ENCODE peak calls at places on chromosomes 4 and X, in ten cellular contexts. B is fibroblast of the aortic adventitia; M is D721Med; E is effector memory CD4-positive, alpha-beta T cell; I is astrocyte of the cerebellum; X is endothelial cell of umbilical vein; Y is NCI-H1105 treated with DMSO at 0.1 percent for 48 hours; F is activated CD4-positive, alpha-beta T cell treated with anti-CD3 and anti-CD28 coated beads, Interleukin-2, amount 10 ng/mL, durations not matched to agents 7 days and 5 days; W is CD14-positive monocyte; U is globus pallidus. N is an unnamed sample.

GRCh38 chrX:22203186-22203585 is 69.5 kb upstream of the CBLL2 start:
- DNase-seq in B (no peak), M (peak; percentile 15), E (no peak), I (no peak), X (no peak), Y (no peak), F (no peak), W (no peak), U (no peak), N (no peak)

GRCh38 chr4:173529505-173530325 is at the start of gene HAND2:
- DNase-seq in B (peak; percentile 92), M (no peak), E (no peak), I (no peak), X (no peak), Y (peak; percentile 73), F (no peak), W (no peak), U (no peak), N (no peak)

GRCh38 chr4:151114986-151115385 is 15.6 kb downstream of the RPS3A start:
- DNase-seq in B (peak; percentile 43), M (no peak), E (no peak), I (no peak), X (no peak), Y (no peak), F (no peak), W (no peak), U (no peak), N (no peak)

GRCh38 chr4:12889054-12889453 is 595.1 kb downstream of the RAB28 start:
- DNase-seq in B (no peak), M (no peak), E (no peak), I (no peak), X (no peak), Y (no peak), F (no peak), W (no peak), U (no peak), N (no peak)

GRCh38 chr4:26812049-26812729 is 48.5 kb upstream of the STIM2 start:
- DNase-seq in B (no peak), M (no peak), E (no peak), I (no peak), X (peak; percentile 36), Y (no peak), F (no peak), W (no peak), U (no peak), N (no peak)

GRCh38 chrX:150692837-150693781 is at the start of gene MTMR1:
- DNase-seq in B (no peak), M (peak; percentile 25), E (peak; percentile 53), I (no peak), X (peak; percentile 6), Y (peak; percentile 42), F (peak; percentile 45), W (no peak), U (no peak), N (peak; percentile 78)

GRCh38 chrX:55767100-55767499 is 49.6 kb downstream of the RRAGB start:
- DNase-seq in B (peak; percentile 72), M (no peak), E (no peak), I (peak; percentile 47), X (no peak), Y (no peak), F (no peak), W (no peak), U (no peak), N (no peak)

GRCh38 chr4:122890142-122890769 is 32.1 kb downstream of the NUDT6 start:
- DNase-seq in B (peak; percentile 94), M (no peak), E (no peak), I (no peak), X (peak; percentile 92), Y (no peak), F (no peak), W (no peak), U (no peak), N (no peak)

GRCh38 chrX:130285069-130285620 is 16.4 kb upstream of the ZNF280C start:
- DNase-seq in B (no peak), M (no peak), E (no peak), I (no peak), X (no peak), Y (no peak), F (no peak), W (no peak), U (no peak), N (no peak)

GRCh38 chrX:149871940-149872339 is 9.0 kb upstream of the MAGEA8 start:
- DNase-seq in B (no peak), M (no peak), E (peak; percentile 19), I (no peak), X (peak; percentile 1), Y (no peak), F (peak; percentile 56), W (no peak), U (no peak), N (peak; percentile 32)

GRCh38 chr4:150078996-150079581 is 844 bp downstream of the DCLK2 start:
- DNase-seq in B (peak; percentile 30), M (peak; percentile 23), E (no peak), I (no peak), X (no peak), Y (peak; percentile 52), F (peak; percentile 24), W (no peak), U (peak; percentile 17), N (peak; percentile 86)

GRCh38 chr4:187922274-187922673 is 73.3 kb upstream of the ZFP42 start:
- DNase-seq in B (no peak), M (no peak), E (no peak), I (no peak), X (no peak), Y (no peak), F (no peak), W (no peak), U (no peak), N (no peak)

GRCh38 chr4:53459548-53459947 is 82.1 kb downstream of the FIP1L1 start:
- DNase-seq in B (peak; percentile 63), M (no peak), E (no peak), I (no peak), X (peak; percentile 24), Y (no peak), F (no peak), W (no peak), U (no peak), N (no peak)

GRCh38 chrX:79336869-79337815 is 30.0 kb downstream of the ITM2A start:
- DNase-seq in B (no peak), M (no peak), E (no peak), I (no peak), X (no peak), Y (no peak), F (no peak), W (no peak), U (no peak), N (no peak)

GRCh38 chrX:133412246-133412645 is 3.0 kb downstream of the GPC4 start:
- DNase-seq in B (peak; percentile 54), M (no peak), E (no peak), I (peak; percentile 73), X (no peak), Y (no peak), F (no peak), W (no peak), U (no peak), N (no peak)

GRCh38 chrX:71053217-71053621 is 14.9 kb downstream of the SNX12 start:
- DNase-seq in B (no peak), M (no peak), E (peak; percentile 3), I (no peak), X (peak; percentile 4), Y (no peak), F (peak; percentile 22), W (no peak), U (no peak), N (no peak)

GRCh38 chr4:10554694-10555093 is 97.5 kb upstream of the ZNF518B start:
- DNase-seq in B (peak; percentile 83), M (no peak), E (peak; percentile 19), I (peak; percentile 56), X (peak; percentile 67), Y (peak; percentile 48), F (peak; percentile 55), W (no peak), U (peak; percentile 53), N (no peak)

GRCh38 chr4:169640261-169640880 is 20.0 kb downstream of the CLCN3 start:
- DNase-seq in B (peak; percentile 91), M (no peak), E (no peak), I (peak; percentile 49), X (no peak), Y (no peak), F (no peak), W (no peak), U (no peak), N (no peak)

GRCh38 chrX:118355225-118355920 is 9.5 kb downstream of the WDR44 start:
- DNase-seq in B (no peak), M (no peak), E (no peak), I (no peak), X (peak; percentile 49), Y (no peak), F (no peak), W (no peak), U (no peak), N (no peak)

GRCh38 chr4:8528713-8529112 is 51.5 kb upstream of the GPR78 start:
- DNase-seq in B (peak; percentile 32), M (no peak), E (no peak), I (peak; percentile 72), X (no peak), Y (no peak), F (no peak), W (no peak), U (no peak), N (no peak)

GRCh38 chr4:1601852-1602525 is 82.1 kb downstream of the FAM53A start:
- DNase-seq in B (no peak), M (no peak), E (no peak), I (no peak), X (no peak), Y (no peak), F (no peak), W (no peak), U (no peak), N (peak; percentile 45)

GRCh38 chr4:142402156-142402555 is 443.9 kb downstream of the INPP4B start:
- DNase-seq in B (peak; percentile 38), M (no peak), E (no peak), I (no peak), X (no peak), Y (no peak), F (no peak), W (no peak), U (no peak), N (no peak)

GRCh38 chr4:13704020-13704419 is 76.5 kb upstream of the BOD1L1 start:
- DNase-seq in B (no peak), M (no peak), E (no peak), I (no peak), X (no peak), Y (no peak), F (no peak), W (no peak), U (peak; percentile 3), N (no peak)

GRCh38 chr4:9765091-9765490 is 16.3 kb upstream of the DRD5 start:
- DNase-seq in B (peak; percentile 2), M (no peak), E (no peak), I (no peak), X (peak; percentile 24), Y (no peak), F (no peak), W (no peak), U (peak; percentile 21), N (no peak)

GRCh38 chr4:9999956-10000551 is 21.2 kb downstream of the SLC2A9 start:
- DNase-seq in B (no peak), M (no peak), E (no peak), I (no peak), X (no peak), Y (no peak), F (no peak), W (no peak), U (no peak), N (no peak)

GRCh38 chr4:35300996-35301774 is 943.1 kb downstream of the ARAP2 start:
- DNase-seq in B (no peak), M (no peak), E (no peak), I (no peak), X (no peak), Y (no peak), F (no peak), W (no peak), U (no peak), N (no peak)

GRCh38 chrX:434946-435345 is 48.2 kb upstream of the PPP2R3B start:
- DNase-seq in B (no peak), M (no peak), E (no peak), I (no peak), X (no peak), Y (no peak), F (no peak), W (no peak), U (no peak), N (peak; percentile 22)

GRCh38 chrX:153922932-153923857 is 2.9 kb downstream of the ARHGAP4 start:
- DNase-seq in B (peak; percentile 67), M (no peak), E (no peak), I (no peak), X (peak; percentile 58), Y (peak; percentile 47), F (no peak), W (peak; percentile 45), U (no peak), N (peak; percentile 85)

N was measured in kidney.